ENCODE peak calls at places on chromosomes 5 and 9, in ten cellular contexts. One of them, this sample, is unnamed. For H3K4me1 and H3K9me3, the result is how much of the 10 kb centered on the place peaks cover.

GRCh38 chr5:119357309-119357708 is 1.5 kb downstream of the TNFAIP8 start:
- DNase-seq in H1: no peak
- DNase-seq in DND-41: no peak
- DNase-seq in HepG2: no peak
- DNase-seq in Peyer's patch: no peak
- DNase-seq in HCT116: no peak
- DNase-seq in A549: no peak
- DNase-seq in aorta: no peak
- DNase-seq in fibroblast of lung: no peak
- DNase-seq in uterus: no peak
- DNase-seq in this sample: no peak

GRCh38 chr5:41517909-41518308 is 7.5 kb upstream of the PLCXD3 start:
- DNase-seq in H1: no peak
- DNase-seq in DND-41: no peak
- DNase-seq in HepG2: no peak
- DNase-seq in Peyer's patch: no peak
- DNase-seq in HCT116: no peak
- DNase-seq in A549: no peak
- DNase-seq in aorta: no peak
- DNase-seq in fibroblast of lung: peak
- DNase-seq in uterus: no peak
- DNase-seq in this sample: no peak

GRCh38 chr9:137224850-137225694 is at the start of gene CYSRT1:
- DNase-seq in H1: no peak
- DNase-seq in DND-41: no peak
- DNase-seq in HepG2: no peak
- DNase-seq in Peyer's patch: no peak
- DNase-seq in HCT116: no peak
- DNase-seq in A549: no peak
- DNase-seq in aorta: no peak
- DNase-seq in fibroblast of lung: no peak
- DNase-seq in uterus: no peak
- DNase-seq in this sample: no peak

GRCh38 chr9:129178983-129179382 is 922 bp upstream of the IER5L start:
- DNase-seq in H1: peak
- DNase-seq in DND-41: no peak
- DNase-seq in HepG2: no peak
- DNase-seq in Peyer's patch: no peak
- DNase-seq in HCT116: no peak
- DNase-seq in A549: no peak
- DNase-seq in aorta: no peak
- DNase-seq in fibroblast of lung: no peak
- DNase-seq in uterus: peak
- DNase-seq in this sample: peak

GRCh38 chr5:119302916-119303897 is 52.6 kb upstream of the TNFAIP8 start:
- DNase-seq in H1: no peak
- DNase-seq in DND-41: peak
- DNase-seq in HepG2: peak
- DNase-seq in Peyer's patch: no peak
- DNase-seq in HCT116: no peak
- DNase-seq in A549: peak
- DNase-seq in aorta: no peak
- DNase-seq in fibroblast of lung: peak
- DNase-seq in uterus: no peak
- DNase-seq in this sample: no peak

GRCh38 chr9:6007770-6008168 is 7.7 kb downstream of the RANBP6 start:
- DNase-seq in H1: no peak
- DNase-seq in DND-41: peak
- DNase-seq in HepG2: peak
- DNase-seq in Peyer's patch: peak
- DNase-seq in HCT116: peak
- DNase-seq in A549: peak
- DNase-seq in aorta: peak
- DNase-seq in fibroblast of lung: peak
- DNase-seq in uterus: peak
- DNase-seq in this sample: no peak

GRCh38 chr5:14054965-14055963 is 87.9 kb upstream of the TRIO start:
- DNase-seq in H1: no peak
- DNase-seq in DND-41: no peak
- DNase-seq in HepG2: no peak
- DNase-seq in Peyer's patch: no peak
- DNase-seq in HCT116: no peak
- DNase-seq in A549: no peak
- DNase-seq in aorta: no peak
- DNase-seq in fibroblast of lung: peak
- DNase-seq in uterus: no peak
- DNase-seq in this sample: no peak

GRCh38 chr9:18137815-18138214 is 336.1 kb upstream of the ADAMTSL1 start:
- DNase-seq in H1: no peak
- DNase-seq in DND-41: no peak
- DNase-seq in HepG2: no peak
- DNase-seq in Peyer's patch: no peak
- DNase-seq in HCT116: no peak
- DNase-seq in A549: no peak
- DNase-seq in aorta: no peak
- DNase-seq in fibroblast of lung: no peak
- DNase-seq in uterus: no peak
- DNase-seq in this sample: no peak

GRCh38 chr5:78953092-78953800 is 31.9 kb downstream of the ARSB start:
- DNase-seq in H1: no peak
- DNase-seq in DND-41: no peak
- DNase-seq in HepG2: no peak
- DNase-seq in Peyer's patch: no peak
- DNase-seq in HCT116: no peak
- DNase-seq in A549: no peak
- DNase-seq in aorta: no peak
- DNase-seq in fibroblast of lung: peak
- DNase-seq in uterus: no peak
- DNase-seq in this sample: no peak

GRCh38 chr9:29697011-29697410 is 2123.7 kb upstream of the C9orf72 start:
- DNase-seq in H1: no peak
- DNase-seq in DND-41: no peak
- DNase-seq in HepG2: no peak
- DNase-seq in Peyer's patch: no peak
- DNase-seq in HCT116: no peak
- DNase-seq in A549: no peak
- DNase-seq in aorta: no peak
- DNase-seq in fibroblast of lung: peak
- DNase-seq in uterus: no peak
- DNase-seq in this sample: no peak

GRCh38 chr5:58497956-58498942 is 7.0 kb downstream of the GAPT start:
- DNase-seq in H1: peak
- DNase-seq in DND-41: no peak
- DNase-seq in HepG2: peak
- DNase-seq in Peyer's patch: no peak
- DNase-seq in HCT116: peak
- DNase-seq in A549: peak
- DNase-seq in aorta: no peak
- DNase-seq in fibroblast of lung: peak
- DNase-seq in uterus: no peak
- DNase-seq in this sample: no peak

GRCh38 chr9:109427886-109428285 is 70.2 kb downstream of the PTPN3 start:
- DNase-seq in H1: no peak
- DNase-seq in DND-41: no peak
- DNase-seq in HepG2: no peak
- DNase-seq in Peyer's patch: no peak
- DNase-seq in HCT116: no peak
- DNase-seq in A549: no peak
- DNase-seq in aorta: no peak
- DNase-seq in fibroblast of lung: no peak
- DNase-seq in uterus: no peak
- DNase-seq in this sample: no peak

GRCh38 chr9:129570450-129571297 is 50.2 kb downstream of the C9orf50 start:
- DNase-seq in H1: no peak
- DNase-seq in DND-41: peak
- DNase-seq in HepG2: peak
- DNase-seq in Peyer's patch: no peak
- DNase-seq in HCT116: peak
- DNase-seq in A549: peak
- DNase-seq in aorta: peak
- DNase-seq in fibroblast of lung: peak
- DNase-seq in uterus: peak
- DNase-seq in this sample: no peak

GRCh38 chr5:14851999-14852526 is 19.5 kb downstream of the ANKH start:
- DNase-seq in H1: no peak
- DNase-seq in DND-41: no peak
- DNase-seq in HepG2: no peak
- DNase-seq in Peyer's patch: no peak
- DNase-seq in HCT116: no peak
- DNase-seq in A549: no peak
- DNase-seq in aorta: no peak
- DNase-seq in fibroblast of lung: no peak
- DNase-seq in uterus: no peak
- DNase-seq in this sample: no peak

GRCh38 chr9:34599546-34599945 is 10.0 kb upstream of the CNTFR start:
- DNase-seq in H1: no peak
- DNase-seq in DND-41: no peak
- DNase-seq in HepG2: no peak
- DNase-seq in Peyer's patch: no peak
- DNase-seq in HCT116: no peak
- DNase-seq in A549: no peak
- DNase-seq in aorta: no peak
- DNase-seq in fibroblast of lung: no peak
- DNase-seq in uterus: no peak
- DNase-seq in this sample: no peak

GRCh38 chr9:110175275-110175968 is 32.5 kb downstream of the C9orf152 start:
- DNase-seq in H1: no peak
- DNase-seq in DND-41: no peak
- DNase-seq in HepG2: peak
- DNase-seq in Peyer's patch: no peak
- DNase-seq in HCT116: no peak
- DNase-seq in A549: no peak
- DNase-seq in aorta: no peak
- DNase-seq in fibroblast of lung: no peak
- DNase-seq in uterus: no peak
- DNase-seq in this sample: no peak

GRCh38 chr5:88118179-88118578 is 150.5 kb downstream of the TMEM161B start:
- DNase-seq in H1: no peak
- DNase-seq in DND-41: no peak
- DNase-seq in HepG2: peak
- DNase-seq in Peyer's patch: no peak
- DNase-seq in HCT116: no peak
- DNase-seq in A549: no peak
- DNase-seq in aorta: no peak
- DNase-seq in fibroblast of lung: no peak
- DNase-seq in uterus: no peak
- DNase-seq in this sample: no peak

GRCh38 chr9:106420511-106420944 is 442.4 kb upstream of the ZNF462 start:
- DNase-seq in H1: no peak
- DNase-seq in DND-41: no peak
- DNase-seq in HepG2: no peak
- DNase-seq in Peyer's patch: no peak
- DNase-seq in HCT116: no peak
- DNase-seq in A549: no peak
- DNase-seq in aorta: no peak
- DNase-seq in fibroblast of lung: peak
- DNase-seq in uterus: no peak
- DNase-seq in this sample: no peak

GRCh38 chr9:29212590-29213373 is 1639.5 kb upstream of the C9orf72 start:
- DNase-seq in H1: no peak
- DNase-seq in DND-41: no peak
- DNase-seq in HepG2: no peak
- DNase-seq in Peyer's patch: no peak
- DNase-seq in HCT116: no peak
- DNase-seq in A549: peak
- DNase-seq in aorta: no peak
- DNase-seq in fibroblast of lung: no peak
- DNase-seq in uterus: peak
- DNase-seq in this sample: peak

GRCh38 chr5:143141652-143142051 is 261.8 kb downstream of the NR3C1 start:
- DNase-seq in H1: no peak
- DNase-seq in DND-41: no peak
- DNase-seq in HepG2: no peak
- DNase-seq in Peyer's patch: no peak
- DNase-seq in HCT116: no peak
- DNase-seq in A549: no peak
- DNase-seq in aorta: no peak
- DNase-seq in fibroblast of lung: no peak
- DNase-seq in uterus: no peak
- DNase-seq in this sample: no peak
- H3K4me1 ChIP-seq in H1: under half
- H3K4me1 ChIP-seq in DND-41: under half
- H3K4me1 ChIP-seq in HepG2: under half
- H3K4me1 ChIP-seq in Peyer's patch: under half
- H3K4me1 ChIP-seq in HCT116: under half
- H3K4me1 ChIP-seq in A549: under half
- H3K4me1 ChIP-seq in aorta: under half
- H3K4me1 ChIP-seq in fibroblast of lung: under half
- H3K4me1 ChIP-seq in uterus: under half
- H3K4me1 ChIP-seq in this sample: under half

DNA sequence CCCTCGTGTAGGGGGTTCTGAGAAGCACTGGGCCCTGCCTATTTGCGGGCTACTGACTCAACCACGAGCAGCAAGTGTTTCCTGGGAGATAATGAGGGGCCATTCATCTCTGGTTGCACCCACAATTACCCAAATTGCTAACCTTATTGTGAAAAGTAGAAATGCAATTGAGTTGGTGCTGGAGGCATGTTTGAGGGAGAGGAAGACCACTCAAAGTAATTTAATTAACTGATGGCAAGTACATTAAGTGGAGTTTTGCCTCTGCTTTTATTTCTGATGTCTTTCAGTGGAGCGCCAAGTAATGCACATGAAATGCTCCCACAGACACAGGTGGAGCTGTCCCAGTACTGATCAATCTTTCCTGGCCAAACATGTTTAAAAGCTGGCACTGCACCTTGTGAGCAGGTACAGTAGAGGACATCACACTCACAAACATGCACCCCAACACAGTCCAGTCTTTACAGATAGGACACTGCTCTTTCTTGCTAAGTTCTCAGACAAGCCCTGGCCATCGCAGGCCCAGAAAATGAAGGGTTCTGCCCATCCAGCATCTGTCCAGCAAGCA is 195.4 kb downstream of the HSPA4 start:
- DNase-seq in H1: no peak
- DNase-seq in DND-41: no peak
- DNase-seq in HepG2: no peak
- DNase-seq in Peyer's patch: no peak
- DNase-seq in HCT116: no peak
- DNase-seq in A549: no peak
- DNase-seq in aorta: no peak
- DNase-seq in fibroblast of lung: no peak
- DNase-seq in uterus: no peak
- DNase-seq in this sample: no peak
- H3K27ac ChIP-seq in H1: no peak
- H3K27ac ChIP-seq in DND-41: peak
- H3K27ac ChIP-seq in HepG2: no peak
- H3K27ac ChIP-seq in Peyer's patch: no peak
- H3K27ac ChIP-seq in HCT116: peak
- H3K27ac ChIP-seq in A549: peak
- H3K27ac ChIP-seq in aorta: no peak
- H3K27ac ChIP-seq in fibroblast of lung: no peak
- H3K27ac ChIP-seq in uterus: no peak
- H3K27ac ChIP-seq in this sample: no peak

GRCh38 chr5:126867237-126867636 is 90.3 kb downstream of the LMNB1 start:
- DNase-seq in H1: no peak
- DNase-seq in DND-41: no peak
- DNase-seq in HepG2: no peak
- DNase-seq in Peyer's patch: no peak
- DNase-seq in HCT116: no peak
- DNase-seq in A549: no peak
- DNase-seq in aorta: no peak
- DNase-seq in fibroblast of lung: no peak
- DNase-seq in uterus: no peak
- DNase-seq in this sample: no peak
- H3K9me3 ChIP-seq in H1: under half
- H3K9me3 ChIP-seq in DND-41: under half
- H3K9me3 ChIP-seq in HepG2: under half
- H3K9me3 ChIP-seq in Peyer's patch: under half
- H3K9me3 ChIP-seq in HCT116: under half
- H3K9me3 ChIP-seq in A549: under half
- H3K9me3 ChIP-seq in aorta: under half
- H3K9me3 ChIP-seq in fibroblast of lung: under half
- H3K9me3 ChIP-seq in uterus: under half
- H3K9me3 ChIP-seq in this sample: under half

GRCh38 chr5:142131394-142131793 is 22.8 kb downstream of the NDFIP1 start:
- DNase-seq in H1: no peak
- DNase-seq in DND-41: no peak
- DNase-seq in HepG2: no peak
- DNase-seq in Peyer's patch: no peak
- DNase-seq in HCT116: no peak
- DNase-seq in A549: no peak
- DNase-seq in aorta: no peak
- DNase-seq in fibroblast of lung: no peak
- DNase-seq in uterus: no peak
- DNase-seq in this sample: no peak
- H3K4me1 ChIP-seq in H1: under half
- H3K4me1 ChIP-seq in DND-41: under half
- H3K4me1 ChIP-seq in HepG2: under half
- H3K4me1 ChIP-seq in Peyer's patch: under half
- H3K4me1 ChIP-seq in HCT116: under half
- H3K4me1 ChIP-seq in A549: under half
- H3K4me1 ChIP-seq in aorta: under half
- H3K4me1 ChIP-seq in fibroblast of lung: under half
- H3K4me1 ChIP-seq in uterus: under half
- H3K4me1 ChIP-seq in this sample: under half

This sample was measured in iPS DF 6.9.